ENCODE peak calls at places on chromosome 5, in four cellular contexts. K is upper lobe of right lung, U is mammary epithelial cell, A is left ventricle myocardium inferior. W is an unnamed sample.

GRCh38 chr5:15234366-15234765 is 265.6 kb upstream of the FBXL7 start:
- DNase-seq in K (no peak), U (peak), A (no peak), W (no peak)

GRCh38 chr5:69083412-69083811 is 10.4 kb upstream of the SLC30A5 start:
- DNase-seq in K (no peak), U (peak), A (no peak), W (no peak)

GRCh38 chr5:59342181-59342580 is 551.3 kb downstream of the PDE4D start:
- DNase-seq in K (no peak), U (no peak), A (no peak), W (no peak)

GRCh38 chr5:103207653-103208052 is 50.9 kb upstream of the MACIR start:
- DNase-seq in K (no peak), U (no peak), A (no peak), W (no peak)

GRCh38 chr5:107470007-107470582 is 200.6 kb downstream of the EFNA5 start:
- DNase-seq in K (no peak), U (peak), A (no peak), W (no peak)

GRCh38 chr5:68432682-68433081 is 217.1 kb downstream of the PIK3R1 start:
- DNase-seq in K (no peak), U (no peak), A (no peak), W (no peak)

GRCh38 chr5:173240091-173241050 is 5.4 kb upstream of the NKX2-5 start:
- DNase-seq in K (no peak), U (peak), A (no peak), W (no peak)

GRCh38 chr5:127960126-127960744 is 123.3 kb upstream of the SLC12A2 start:
- DNase-seq in K (no peak), U (no peak), A (no peak), W (no peak)

GRCh38 chr5:178222292-178222691 is 10.3 kb downstream of the PHYKPL start:
- DNase-seq in K (no peak), U (no peak), A (peak), W (no peak)

DNA sequence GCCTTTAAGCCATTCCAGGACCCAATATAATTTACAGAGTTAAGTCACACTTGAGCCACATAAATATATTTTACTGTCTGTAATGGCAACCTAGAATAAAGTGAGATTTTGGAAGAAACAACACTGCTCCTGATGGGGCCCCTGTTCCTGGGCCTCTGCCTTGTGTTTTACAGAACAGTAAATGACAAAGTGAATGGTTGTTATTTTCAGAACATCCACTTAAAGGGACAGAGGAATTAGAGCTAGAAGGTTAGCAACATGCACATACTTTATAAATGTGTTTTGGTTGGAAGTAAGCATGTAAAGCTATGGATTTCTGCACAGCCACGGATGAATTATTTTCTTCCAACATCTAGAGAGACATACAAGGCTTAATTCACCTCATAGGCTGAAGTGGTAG is 3.6 kb downstream of the PTGER4 start:
- DNase-seq in K (no peak), U (no peak), A (no peak), W (no peak)
- H3K4me3 ChIP-seq in K (peak), U (peak), A (peak), W (no peak)

GRCh38 chr5:55172051-55172899 is 702 bp downstream of the CDC20B start:
- DNase-seq in K (no peak), U (peak), A (no peak), W (no peak)
- H3K4me3 ChIP-seq in K (peak), U (peak), A (peak), W (peak)

GRCh38 chr5:98775962-98776687 is 2.7 kb downstream of the RGMB start:
- DNase-seq in K (no peak), U (peak), A (no peak), W (no peak)
- H3K4me3 ChIP-seq in K (peak), U (peak), A (peak), W (peak)

DNA sequence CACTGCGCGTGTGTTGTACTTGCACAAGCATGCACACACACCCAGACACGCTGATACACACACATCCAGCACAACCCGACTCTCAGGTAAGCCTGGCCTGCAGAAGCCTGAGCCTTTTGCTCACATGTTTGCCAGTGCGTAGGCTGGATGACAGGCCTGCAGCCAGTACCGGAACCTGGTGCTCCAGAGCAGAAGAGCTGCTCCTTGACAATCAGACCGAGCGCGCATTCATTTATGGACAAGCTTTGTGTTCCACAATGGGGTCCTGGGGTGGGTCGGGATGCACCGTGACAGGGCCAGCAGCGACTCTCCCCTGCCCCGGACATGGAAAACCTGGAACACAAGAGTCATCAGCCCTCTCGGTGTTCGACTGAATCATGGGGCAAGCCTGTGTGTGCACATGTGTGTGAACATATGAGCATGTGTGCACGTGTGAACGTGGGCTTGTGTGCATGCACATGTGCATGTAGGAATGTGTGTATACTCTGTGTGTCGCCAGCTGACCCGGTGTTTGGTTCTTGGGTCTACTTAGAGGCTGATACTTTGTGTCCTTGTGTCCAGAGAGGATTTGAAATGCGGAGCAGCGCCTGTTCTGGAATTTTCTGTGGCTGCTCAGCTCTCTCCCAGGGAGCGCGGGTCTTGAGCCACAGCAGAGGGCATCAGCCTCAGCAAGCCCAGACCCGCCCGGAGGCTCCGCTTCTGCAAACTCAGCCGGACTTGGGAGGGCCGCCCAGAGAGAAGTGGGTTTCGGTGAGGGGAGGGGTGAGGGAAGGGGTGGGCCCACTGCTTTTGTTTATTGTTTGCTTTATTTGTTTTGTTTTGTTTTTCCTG is 32.2 kb downstream of the IRX4 start:
- DNase-seq in K (no peak), U (no peak), A (no peak), W (no peak)
- H3K4me3 ChIP-seq in K (no peak), U (no peak), A (no peak), W (no peak)